ENCODE peak calls at places on chromosome 22, in seven cellular contexts. N is body of pancreas, S is adrenal gland, F is suprapubic skin, T is A549, H is thyroid gland, I is stomach. O is an unnamed sample.

GRCh38 chr22:42683599-42684283 is 34.5 kb upstream of the CYB5R3 start:
- DNase-seq in N (no peak), S (peak), F (peak), T (no peak), H (peak), I (no peak), O (no peak)

GRCh38 chr22:25235547-25236290 is 16.3 kb downstream of the CRYBB2 start:
- DNase-seq in N (peak), S (peak), F (no peak), T (peak), H (peak), I (peak), O (no peak)

GRCh38 chr22:32336185-32336603 is 21.5 kb upstream of the RFPL3 start:
- DNase-seq in N (no peak), S (no peak), F (no peak), T (no peak), H (no peak), I (no peak), O (no peak)

GRCh38 chr22:32752868-32753520 is 48.5 kb upstream of the TIMP3 start:
- DNase-seq in N (no peak), S (no peak), F (no peak), T (no peak), H (no peak), I (no peak), O (no peak)

GRCh38 chr22:47105085-47105484 is 342.6 kb downstream of the TBC1D22A start:
- DNase-seq in N (no peak), S (no peak), F (no peak), T (no peak), H (no peak), I (no peak), O (no peak)

GRCh38 chr22:22605074-22605404 is 39.4 kb upstream of the GGTLC2 start:
- DNase-seq in N (no peak), S (no peak), F (no peak), T (no peak), H (no peak), I (no peak), O (no peak)

GRCh38 chr22:32985899-32986772 is 72.0 kb downstream of the SYN3 start:
- DNase-seq in N (peak), S (peak), F (peak), T (peak), H (peak), I (peak), O (no peak)

GRCh38 chr22:49087163-49087562 is 740.5 kb downstream of the BRD1 start:
- DNase-seq in N (no peak), S (no peak), F (no peak), T (no peak), H (no peak), I (no peak), O (no peak)

GRCh38 chr22:34236527-34236926 is 316.3 kb upstream of the LARGE1 start:
- DNase-seq in N (no peak), S (no peak), F (no peak), T (no peak), H (no peak), I (no peak), O (no peak)
- TF ChIP-seq POLR2A in N (no peak), S (no peak), F (no peak), T (no peak), H (no peak), I (no peak), O (no peak)

GRCh38 chr22:39959640-39960447 is at the start of gene TMA7B:
- DNase-seq in N (no peak), S (peak), F (no peak), T (peak), H (no peak), I (peak), O (no peak)
- TF ChIP-seq CTCF in N (no peak), S (peak), F (peak), T (no peak), H (no peak), I (no peak), O (no peak)

DNA sequence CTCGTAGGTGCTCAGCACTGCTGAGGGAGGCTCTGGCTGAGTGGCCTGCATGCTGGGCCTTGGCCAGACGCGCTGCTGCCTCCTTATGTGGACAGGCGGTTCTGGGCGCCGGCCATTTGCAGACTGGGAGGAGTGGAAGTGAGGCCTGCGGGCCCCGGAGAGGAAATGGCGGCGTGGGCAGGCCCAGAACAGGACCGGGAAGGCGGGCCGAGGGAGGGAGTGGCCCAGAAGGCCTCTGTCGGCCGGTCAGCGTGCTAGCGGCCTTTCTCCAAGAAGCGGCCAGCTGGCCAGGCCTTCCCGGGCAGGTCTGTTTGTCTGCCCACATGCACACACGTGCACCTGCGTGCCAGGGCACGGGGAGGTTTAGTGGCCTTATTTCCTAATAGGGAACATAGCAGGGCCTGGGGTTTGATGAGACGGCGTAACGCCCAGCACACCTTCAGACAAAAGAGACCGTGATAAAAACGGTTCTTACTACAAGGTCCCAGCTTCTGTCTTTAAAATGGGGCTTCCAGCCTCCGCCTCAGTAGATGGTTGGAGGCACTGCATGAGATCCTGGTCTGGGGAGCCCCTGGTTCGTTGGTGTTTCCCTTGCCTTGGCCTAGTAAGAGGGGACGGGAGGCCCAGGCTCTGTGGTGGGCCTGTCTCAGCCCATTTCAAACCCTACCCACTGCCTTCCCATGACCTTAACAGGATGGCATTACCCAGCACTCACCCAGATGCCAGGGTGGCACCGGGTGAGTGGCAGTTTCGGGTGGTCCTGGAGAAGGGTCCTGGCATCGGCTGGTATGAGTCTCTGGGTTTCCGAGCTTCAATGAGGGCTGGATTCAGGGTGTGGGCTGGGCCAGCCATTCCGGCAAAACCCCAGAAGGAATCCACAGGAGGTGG is 65.1 kb upstream of the PPARA start:
- DNase-seq in N (peak), S (peak), F (peak), T (no peak), H (peak), I (peak), O (no peak)
- TF ChIP-seq POLR2A in N (peak), S (peak), F (no peak), T (no peak), H (peak), I (no peak), O (no peak)

GRCh38 chr22:37330200-37331033 is 48.1 kb downstream of the CYTH4 start:
- DNase-seq in N (peak), S (peak), F (no peak), T (peak), H (peak), I (peak), O (no peak)
- TF ChIP-seq CTCF in N (no peak), S (no peak), F (no peak), T (peak), H (no peak), I (no peak), O (no peak)

GRCh38 chr22:39317084-39317755 is 2.2 kb downstream of the RPL3 start:
- DNase-seq in N (no peak), S (no peak), F (no peak), T (no peak), H (no peak), I (no peak), O (no peak)

GRCh38 chr22:39316440-39317083 is 2.9 kb downstream of the RPL3 start:
- DNase-seq in N (peak), S (peak), F (peak), T (no peak), H (peak), I (peak), O (no peak)

GRCh38 chr22:39318507-39319283 is 728 bp downstream of the RPL3 start:
- DNase-seq in N (no peak), S (peak), F (peak), T (no peak), H (no peak), I (no peak), O (no peak)

GRCh38 chr22:39317756-39318506 is 1.5 kb downstream of the RPL3 start:
- DNase-seq in N (no peak), S (peak), F (no peak), T (no peak), H (no peak), I (no peak), O (no peak)

DNA sequence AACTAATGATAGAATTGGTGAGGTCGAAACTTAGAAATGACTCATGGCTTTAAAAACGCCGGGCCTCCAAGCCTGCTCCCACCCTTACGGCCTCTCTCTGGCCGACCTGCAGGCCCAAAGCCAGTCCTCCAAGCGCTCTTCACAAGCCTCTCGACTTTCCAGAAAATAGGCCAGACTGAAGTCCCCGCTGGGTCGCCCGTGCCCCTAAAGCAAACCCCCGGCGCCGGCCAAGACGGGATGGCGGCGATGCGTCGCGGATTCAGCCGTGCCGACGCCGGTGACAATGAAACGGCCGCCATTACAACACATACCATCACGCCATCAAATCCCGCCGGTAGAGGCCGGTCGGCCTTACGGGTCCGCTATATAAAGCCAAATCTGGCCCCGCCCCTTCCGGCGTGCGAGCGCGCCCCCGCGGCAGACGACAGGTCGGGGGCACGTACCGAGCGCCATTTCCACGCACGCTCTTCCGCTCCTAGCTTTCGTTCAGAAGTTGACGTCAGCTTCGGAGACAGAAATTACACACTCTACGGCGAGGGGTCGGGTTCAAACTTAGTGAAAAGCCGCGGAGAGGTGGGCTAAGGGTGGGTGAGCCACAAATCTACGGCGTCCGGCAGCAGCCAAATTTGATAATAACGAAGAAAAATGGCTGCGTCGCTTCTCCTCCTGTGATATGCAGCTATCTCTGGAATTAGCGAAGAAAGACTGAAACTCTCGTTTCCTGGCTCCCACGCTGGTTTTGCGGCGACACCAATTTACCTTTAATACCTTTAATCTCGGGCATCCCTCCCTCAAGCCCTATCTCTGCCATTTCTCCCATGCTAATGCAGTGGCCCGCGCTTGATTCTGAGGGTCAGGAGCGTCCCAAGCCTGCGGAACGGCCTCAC is at the start of gene RPL3:
- DNase-seq in N (peak), S (peak), F (peak), T (peak), H (peak), I (peak), O (peak)
- TF ChIP-seq POLR2A in N (peak), S (peak), F (peak), T (peak), H (peak), I (peak), O (no peak)

GRCh38 chr22:17370036-17370765 is 941 bp downstream of the CECR2 start:
- DNase-seq in N (peak), S (no peak), F (no peak), T (no peak), H (peak), I (no peak), O (no peak)
- TF ChIP-seq CTCF in N (no peak), S (no peak), F (no peak), T (no peak), H (no peak), I (no peak), O (no peak)

GRCh38 chr22:39240841-39241631 is 3.7 kb downstream of the PDGFB start:
- DNase-seq in N (peak), S (peak), F (peak), T (peak), H (peak), I (peak), O (no peak)
- TF ChIP-seq POLR2A in N (peak), S (no peak), F (no peak), T (no peak), H (peak), I (no peak), O (no peak)

DNA sequence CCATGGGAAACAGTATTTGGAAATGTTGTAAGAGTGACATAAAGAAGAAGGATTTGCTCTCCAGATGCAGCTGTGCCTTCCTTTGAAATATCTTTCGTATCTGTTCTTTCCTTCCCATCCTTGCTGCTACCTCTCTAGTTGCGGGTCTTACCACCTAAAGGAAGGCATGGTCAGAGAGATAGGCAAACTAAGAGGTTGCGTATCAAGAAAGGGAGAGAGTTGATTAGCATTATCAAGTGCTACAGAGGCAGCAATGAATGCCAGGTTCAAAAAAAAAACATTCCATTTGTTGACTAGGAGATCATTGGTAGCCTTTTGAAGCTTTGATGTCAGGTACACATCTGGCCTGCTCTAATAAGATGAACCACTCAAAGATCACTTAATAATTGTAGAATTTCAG is 4.6 kb downstream of the GTPBP1 start:
- DNase-seq in N (no peak), S (no peak), F (no peak), T (no peak), H (no peak), I (no peak), O (no peak)
- TF ChIP-seq CTCF in N (no peak), S (no peak), F (no peak), T (no peak), H (no peak), I (no peak), O (no peak)

GRCh38 chr22:37030560-37031281 is 11.2 kb downstream of the MPST start:
- DNase-seq in N (no peak), S (no peak), F (no peak), T (no peak), H (no peak), I (no peak), O (no peak)

GRCh38 chr22:37032134-37032534 is 12.6 kb downstream of the MPST start:
- DNase-seq in N (no peak), S (no peak), F (no peak), T (no peak), H (no peak), I (no peak), O (no peak)

GRCh38 chr22:37033605-37034430 is 14.3 kb downstream of the MPST start:
- DNase-seq in N (no peak), S (no peak), F (no peak), T (no peak), H (no peak), I (no peak), O (no peak)

GRCh38 chr22:37028692-37029674 is 9.4 kb downstream of the MPST start:
- DNase-seq in N (no peak), S (no peak), F (no peak), T (no peak), H (no peak), I (no peak), O (no peak)

GRCh38 chr22:37032535-37033460 is 13.3 kb downstream of the MPST start:
- DNase-seq in N (peak), S (peak), F (no peak), T (peak), H (peak), I (peak), O (no peak)
- TF ChIP-seq POLR2A in N (no peak), S (no peak), F (no peak), T (peak), H (no peak), I (no peak), O (peak)

O was measured in esophagus squamous epithelium.